ENCODE peak calls at places on chromosomes 11 and 22, in seven cellular contexts. N, K, M, R, H, X and L are unnamed samples.

GRCh38 chr11:84465040-84465439 is 1162.1 kb downstream of the DLG2 start:
- DNase-seq in N (no peak), K (peak), M (no peak), R (no peak), H (no peak), X (no peak), L (no peak)

GRCh38 chr11:12123177-12123576 is 12.8 kb downstream of the MICAL2 start:
- DNase-seq in N (no peak), K (peak), M (peak), R (no peak), H (no peak), X (no peak), L (no peak)

GRCh38 chr11:117931971-117932370 is 2.8 kb upstream of the TMPRSS13 start:
- DNase-seq in N (no peak), K (no peak), M (no peak), R (no peak), H (no peak), X (no peak), L (no peak)

GRCh38 chr11:58900479-58901420 is 38.5 kb upstream of the GLYATL1 start:
- DNase-seq in N (no peak), K (peak), M (peak), R (no peak), H (peak), X (peak), L (no peak)

GRCh38 chr11:134660416-134660815 is 248.4 kb upstream of the B3GAT1 start:
- DNase-seq in N (no peak), K (no peak), M (no peak), R (no peak), H (no peak), X (no peak), L (no peak)

GRCh38 chr11:58921778-58922390 is 17.4 kb upstream of the GLYATL1 start:
- DNase-seq in N (no peak), K (no peak), M (no peak), R (no peak), H (no peak), X (no peak), L (no peak)

GRCh38 chr11:60195923-60196368 is 13.1 kb upstream of the MS4A6A start:
- DNase-seq in N (no peak), K (no peak), M (no peak), R (no peak), H (no peak), X (no peak), L (no peak)

GRCh38 chr11:64306876-64307622 is 1.7 kb downstream of the ESRRA start:
- DNase-seq in N (peak), K (peak), M (peak), R (no peak), H (peak), X (no peak), L (no peak)

GRCh38 chr11:57776101-57776511 is 14.5 kb downstream of the CTNND1 start:
- DNase-seq in N (no peak), K (peak), M (peak), R (no peak), H (no peak), X (peak), L (no peak)

GRCh38 chr11:115706735-115707134 is 202.5 kb upstream of the CADM1 start:
- DNase-seq in N (no peak), K (no peak), M (no peak), R (no peak), H (no peak), X (no peak), L (no peak)

GRCh38 chr11:86288776-86289507 is 13.1 kb upstream of the HIKESHI start:
- DNase-seq in N (no peak), K (peak), M (no peak), R (no peak), H (peak), X (no peak), L (no peak)

GRCh38 chr11:27468209-27468608 is 4.4 kb downstream of the LGR4 start:
- DNase-seq in N (no peak), K (peak), M (peak), R (no peak), H (no peak), X (no peak), L (no peak)

GRCh38 chr22:30947821-30948454 is 20.6 kb downstream of the MORC2 start:
- DNase-seq in N (no peak), K (peak), M (peak), R (no peak), H (peak), X (no peak), L (no peak)

GRCh38 chr22:28808716-28809355 is 8.5 kb upstream of the XBP1 start:
- DNase-seq in N (no peak), K (no peak), M (no peak), R (no peak), H (no peak), X (no peak), L (no peak)

GRCh38 chr11:65868076-65868667 is 4.4 kb downstream of the EFEMP2 start:
- DNase-seq in N (no peak), K (no peak), M (no peak), R (no peak), H (peak), X (peak), L (no peak)

GRCh38 chr11:78929906-78930220 is 355.2 kb upstream of the NARS2 start:
- DNase-seq in N (no peak), K (no peak), M (no peak), R (no peak), H (no peak), X (no peak), L (no peak)

GRCh38 chr22:28017859-28018258 is 98.8 kb upstream of the PITPNB start:
- DNase-seq in N (peak), K (no peak), M (no peak), R (no peak), H (no peak), X (peak), L (peak)

GRCh38 chr11:134536677-134537076 is 124.6 kb upstream of the B3GAT1 start:
- DNase-seq in N (no peak), K (no peak), M (no peak), R (no peak), H (no peak), X (no peak), L (no peak)

GRCh38 chr22:18954333-18954732 is 18.2 kb upstream of the PRODH start:
- DNase-seq in N (peak), K (peak), M (peak), R (peak), H (peak), X (peak), L (no peak)

GRCh38 chr11:94599510-94599909 is 32.3 kb downstream of the PIWIL4 start:
- DNase-seq in N (no peak), K (no peak), M (no peak), R (no peak), H (no peak), X (no peak), L (no peak)

GRCh38 chr11:118911113-118911879 is 14.4 kb downstream of the BCL9L start:
- DNase-seq in N (no peak), K (peak), M (peak), R (no peak), H (no peak), X (no peak), L (peak)

GRCh38 chr11:103609117-103610066 is 427.0 kb upstream of the DDI1 start:
- DNase-seq in N (no peak), K (peak), M (peak), R (no peak), H (no peak), X (peak), L (no peak)

GRCh38 chr11:63551889-63552266 is 11.3 kb downstream of the PLAAT2 start:
- DNase-seq in N (no peak), K (no peak), M (no peak), R (no peak), H (no peak), X (no peak), L (no peak)

GRCh38 chr22:40519284-40519947 is 117.1 kb downstream of the MRTFA start:
- DNase-seq in N (no peak), K (no peak), M (no peak), R (no peak), H (no peak), X (no peak), L (no peak)

GRCh38 chr11:35725880-35726279 is 63.3 kb downstream of the TRIM44 start:
- DNase-seq in N (no peak), K (peak), M (peak), R (no peak), H (no peak), X (no peak), L (no peak)

GRCh38 chr11:108115495-108116140 is 5.7 kb upstream of the ACAT1 start:
- DNase-seq in N (peak), K (peak), M (peak), R (no peak), H (peak), X (peak), L (peak)

GRCh38 chr11:95465887-95466286 is 234.9 kb upstream of the SESN3 start:
- DNase-seq in N (no peak), K (no peak), M (no peak), R (no peak), H (no peak), X (no peak), L (no peak)

GRCh38 chr11:6856871-6857270 is 6.0 kb upstream of the OR10A2 start:
- DNase-seq in N (no peak), K (peak), M (peak), R (no peak), H (no peak), X (no peak), L (no peak)